ENCODE peak calls at places on chromosomes 6 and 20, in six cellular contexts. W is GM12865, V is mucosa of descending colon, G is left ventricle myocardium inferior, S is endothelial cell, P is prostate gland. M is an unnamed sample.

GRCh38 chr6:85865665-85866372 is 223.1 kb upstream of the SYNCRIP start:
- DNase-seq in W (peak; percentile 37), V (peak; percentile 48), G (no peak), S (no peak), P (peak; percentile 28), M (no peak)

GRCh38 chr20:53678990-53679596 is 85.5 kb upstream of the ZNF217 start:
- DNase-seq in W (no peak), V (no peak), G (no peak), S (no peak), P (no peak), M (no peak)

GRCh38 chr20:36336204-36336603 is 30.1 kb downstream of the DLGAP4 start:
- DNase-seq in W (no peak), V (no peak), G (no peak), S (no peak), P (no peak), M (no peak)

GRCh38 chr6:116410945-116411623 is 40.3 kb downstream of the DSE start:
- DNase-seq in W (no peak), V (no peak), G (peak; percentile 39), S (no peak), P (no peak), M (no peak)

GRCh38 chr6:14365393-14365792 is 247.8 kb downstream of the CD83 start:
- DNase-seq in W (no peak), V (no peak), G (no peak), S (no peak), P (no peak), M (no peak)

GRCh38 chr20:7924692-7925091 is 15.6 kb downstream of the HAO1 start:
- DNase-seq in W (peak; percentile 3), V (no peak), G (no peak), S (no peak), P (no peak), M (no peak)

GRCh38 chr6:139542351-139542750 is 167.9 kb upstream of the CITED2 start:
- DNase-seq in W (no peak), V (no peak), G (no peak), S (no peak), P (no peak), M (no peak)

GRCh38 chr6:109182590-109182989 is 87.3 kb downstream of the CEP57L1 start:
- DNase-seq in W (no peak), V (no peak), G (no peak), S (no peak), P (peak; percentile 5), M (no peak)

GRCh38 chr6:111673871-111674270 is 68.2 kb upstream of the TRAF3IP2 start:
- DNase-seq in W (no peak), V (no peak), G (no peak), S (no peak), P (no peak), M (no peak)

GRCh38 chr6:13702809-13703302 is 8.8 kb downstream of the RANBP9 start:
- DNase-seq in W (no peak), V (no peak), G (no peak), S (no peak), P (no peak), M (no peak)

GRCh38 chr6:30542915-30543314 is 13.4 kb downstream of the GNL1 start:
- DNase-seq in W (no peak), V (no peak), G (no peak), S (peak; percentile 15), P (no peak), M (no peak)

GRCh38 chr20:46199198-46199597 is 81.1 kb downstream of the CD40 start:
- DNase-seq in W (no peak), V (no peak), G (no peak), S (no peak), P (no peak), M (no peak)

GRCh38 chr6:149964243-149965190 is 774 bp downstream of the ULBP1 start:
- DNase-seq in W (no peak), V (no peak), G (no peak), S (peak; percentile 43), P (no peak), M (no peak)

GRCh38 chr6:117481278-117481925 is 1.1 kb upstream of the DCBLD1 start:
- DNase-seq in W (peak; percentile 26), V (peak; percentile 45), G (no peak), S (peak; percentile 11), P (no peak), M (no peak)

GRCh38 chr6:133997267-133997666 is 44.2 kb downstream of the TBPL1 start:
- DNase-seq in W (no peak), V (no peak), G (no peak), S (no peak), P (no peak), M (no peak)

GRCh38 chr6:133999305-133999704 is 46.3 kb downstream of the TBPL1 start:
- DNase-seq in W (no peak), V (no peak), G (no peak), S (no peak), P (no peak), M (no peak)

GRCh38 chr6:133992992-133993682 is 40.1 kb downstream of the TBPL1 start:
- DNase-seq in W (no peak), V (no peak), G (no peak), S (no peak), P (no peak), M (no peak)

GRCh38 chr6:133995758-133996157 is 42.7 kb downstream of the TBPL1 start:
- DNase-seq in W (no peak), V (no peak), G (no peak), S (no peak), P (no peak), M (no peak)

GRCh38 chr6:133995296-133995695 is 42.3 kb downstream of the TBPL1 start:
- DNase-seq in W (no peak), V (no peak), G (no peak), S (no peak), P (no peak), M (no peak)
- TF ChIP-seq CTCF in W (no peak), V (no peak), G (no peak), S (no peak), P (no peak), M (no peak)

GRCh38 chr6:142912125-142912524 is 32.9 kb downstream of the HIVEP2 start:
- DNase-seq in W (no peak), V (no peak), G (no peak), S (no peak), P (no peak), M (no peak)

GRCh38 chr6:142913036-142913510 is 31.9 kb downstream of the HIVEP2 start:
- DNase-seq in W (peak; percentile 88), V (no peak), G (no peak), S (no peak), P (no peak), M (no peak)

GRCh38 chr6:142915129-142915697 is 29.8 kb downstream of the HIVEP2 start:
- DNase-seq in W (no peak), V (no peak), G (no peak), S (no peak), P (no peak), M (no peak)

GRCh38 chr6:142914371-142914770 is 30.6 kb downstream of the HIVEP2 start:
- DNase-seq in W (no peak), V (no peak), G (no peak), S (no peak), P (no peak), M (no peak)

DNA sequence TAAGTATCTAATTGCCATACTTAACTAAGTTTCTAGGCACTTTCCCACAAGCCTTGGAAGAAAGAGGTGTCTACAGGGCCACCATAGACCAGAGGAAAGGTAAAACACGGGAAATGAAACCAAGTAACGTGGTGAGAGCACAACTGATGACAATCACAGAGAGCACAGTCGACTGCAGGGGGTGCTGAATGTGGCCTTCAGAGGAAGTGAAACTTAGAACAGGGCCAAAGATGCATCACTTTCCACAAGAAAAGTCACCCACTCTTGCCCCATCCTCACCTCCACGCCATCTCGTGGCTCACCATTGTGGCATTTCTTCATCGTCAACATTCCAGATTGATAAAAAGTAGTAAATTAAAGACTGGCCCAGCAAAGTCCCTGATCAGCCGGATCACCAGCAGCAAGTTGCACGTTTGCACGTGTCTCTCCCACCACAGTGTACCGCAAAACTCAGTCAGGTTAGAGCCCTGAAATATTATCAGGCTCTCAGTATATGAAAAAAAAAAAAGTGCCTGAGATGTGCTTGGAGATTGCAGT is 31.4 kb downstream of the HIVEP2 start:
- DNase-seq in W (peak; percentile 94), V (peak; percentile 42), G (no peak), S (no peak), P (no peak), M (peak; percentile 52)
- TF ChIP-seq CTCF in W (peak; percentile 40), V (no peak), G (no peak), S (no peak), P (no peak), M (no peak)

DNA sequence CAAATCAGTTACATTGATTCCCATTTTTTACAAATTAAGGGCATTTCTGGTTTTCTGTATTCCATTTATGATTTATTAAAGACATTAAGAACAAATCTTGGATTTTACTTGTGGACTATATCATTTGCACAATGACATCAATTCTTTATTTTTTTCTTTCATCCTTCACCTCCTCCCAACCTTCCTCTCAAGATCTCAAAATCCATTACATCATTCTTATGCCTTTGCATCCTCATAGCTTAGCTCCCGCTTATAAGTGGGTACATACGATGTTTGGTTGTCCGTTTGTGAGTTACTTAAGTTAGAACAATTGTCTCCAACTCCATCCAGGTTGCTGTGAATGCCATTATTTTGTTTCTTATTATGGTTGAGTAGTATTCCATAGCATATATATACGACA is 752.8 kb downstream of the CD109 start:
- DNase-seq in W (no peak), V (no peak), G (no peak), S (no peak), P (no peak), M (no peak)
- TF ChIP-seq CTCF in W (no peak), V (no peak), G (no peak), S (no peak), P (no peak), M (no peak)

DNA sequence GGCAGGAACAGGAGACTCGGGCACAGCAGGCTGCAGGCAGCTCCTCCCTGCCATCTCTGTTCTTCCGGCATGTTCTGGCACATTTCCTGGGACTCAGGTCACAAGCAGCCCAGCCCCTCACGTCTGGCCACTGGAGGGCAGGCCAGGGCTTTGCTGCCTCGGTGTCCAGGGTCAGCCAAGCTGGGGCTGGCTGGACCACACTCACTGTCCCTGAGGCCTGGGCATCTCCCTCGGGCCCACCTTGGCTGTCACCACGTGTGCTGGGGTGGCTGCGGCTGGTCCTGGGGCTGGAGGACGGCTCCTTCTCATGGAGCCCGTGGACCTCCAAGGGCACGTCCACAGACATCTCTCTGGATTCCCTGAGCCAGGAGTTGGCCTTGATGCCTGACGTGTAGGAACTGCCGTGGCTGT is 18.5 kb downstream of the FRMD1 start:
- DNase-seq in W (no peak), V (peak; percentile 89), G (peak; percentile 72), S (peak; percentile 67), P (peak; percentile 56), M (no peak)
- TF ChIP-seq CTCF in W (no peak), V (peak; percentile 58), G (peak; percentile 83), S (peak; percentile 20), P (peak; percentile 80), M (no peak)

GRCh38 chr6:137475103-137475502 is 19.1 kb downstream of the OLIG3 start:
- DNase-seq in W (no peak), V (no peak), G (no peak), S (no peak), P (no peak), M (no peak)
- TF ChIP-seq CTCF in W (peak; percentile 4), V (no peak), G (no peak), S (no peak), P (no peak), M (no peak)